ENCODE peak calls at places on chromosomes 13 and 19, in nine cellular contexts. W is HCT116; B is Peyer's patch; P is body of pancreas; I is OCI-LY7; F is small intestine; H is esophagus squamous epithelium; T is hepatocyte; A is CD8-positive, alpha-beta memory T cell. K is an unnamed sample.

GRCh38 chr13:21610687-21611086 is 6.7 kb upstream of the MICU2 start:
- DNase-seq in F (no peak), I (no peak), P (no peak), W (no peak), B (no peak), T (no peak), A (no peak), H (no peak), K (no peak)

GRCh38 chr13:47168086-47168485 is 271.2 kb upstream of the HTR2A start:
- DNase-seq in I (no peak), H (no peak), F (no peak), T (no peak), B (no peak), P (no peak), W (no peak), A (no peak), K (no peak)

GRCh38 chr13:97911311-97912138 is 42.0 kb upstream of the IPO5 start:
- DNase-seq in F (peak; percentile 5), P (peak; percentile 28), W (peak; percentile 21), H (no peak), I (peak; percentile 21), T (peak; percentile 15), A (no peak), B (no peak), K (no peak)

GRCh38 chr19:19626516-19627441 is 1.2 kb downstream of the LPAR2 start:
- DNase-seq in B (no peak), I (no peak), T (no peak), F (no peak), H (no peak), W (no peak), A (no peak), P (no peak), K (no peak)

GRCh38 chr19:50551034-50551712 is 17.1 kb downstream of the LRRC4B start:
- DNase-seq in F (no peak), W (no peak), P (no peak), T (no peak), A (no peak), I (no peak), B (no peak), H (no peak), K (no peak)

GRCh38 chr13:112738606-112739005 is 48.8 kb downstream of the ATP11A start:
- DNase-seq in T (no peak), F (no peak), W (no peak), B (peak; percentile 16), P (no peak), I (no peak), H (no peak), A (no peak), K (no peak)

GRCh38 chr19:42279148-42279901 is 10.3 kb downstream of the CIC start:
- DNase-seq in H (no peak), T (no peak), B (no peak), P (peak; percentile 20), F (no peak), A (no peak), I (no peak), W (no peak), K (no peak)

GRCh38 chr13:43397110-43397509 is 373.7 kb downstream of the DNAJC15 start:
- DNase-seq in F (no peak), A (no peak), H (no peak), T (no peak), B (no peak), I (no peak), W (no peak), P (no peak), K (no peak)

GRCh38 chr19:48870048-48870447 is 1.6 kb upstream of the PLEKHA4 start:
- DNase-seq in T (no peak), P (no peak), B (no peak), F (no peak), W (no peak), A (no peak), H (no peak), I (no peak), K (no peak)

GRCh38 chr19:15318241-15318691 is 14.1 kb downstream of the BRD4 start:
- DNase-seq in P (no peak), B (no peak), T (no peak), W (no peak), I (no peak), A (no peak), H (no peak), F (no peak), K (no peak)
- H3K4me1 ChIP-seq in P (peaks cover 100% of the 10 kb centered on the region), B (peaks cover 11% of the 10 kb centered on the region), T (peaks cover 49% of the 10 kb centered on the region), W (no peaks in the 10 kb centered on the region), I (peaks cover 61% of the 10 kb centered on the region), A (peaks cover 86% of the 10 kb centered on the region), H (peaks cover 89% of the 10 kb centered on the region), F (peaks cover 5% of the 10 kb centered on the region), K (peaks cover 97% of the 10 kb centered on the region)

DNA sequence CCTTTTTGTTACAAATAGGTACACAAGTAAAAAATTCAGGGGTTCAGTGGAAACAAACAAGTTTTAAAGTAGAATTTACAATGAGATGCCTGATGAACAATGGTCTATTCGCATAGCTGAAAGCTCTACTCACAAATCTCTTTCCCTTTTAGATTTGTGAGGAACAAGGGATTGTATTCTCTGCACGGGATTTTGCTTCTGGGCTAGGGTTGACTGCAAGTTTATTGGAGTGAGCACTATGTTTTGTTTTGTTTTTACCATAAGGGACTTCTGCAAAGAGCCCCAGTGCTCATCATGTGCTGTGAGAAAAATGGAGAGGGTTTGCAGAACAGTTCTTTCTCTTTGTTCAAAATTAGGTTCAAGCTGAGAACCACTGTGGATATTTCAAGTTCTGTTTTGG is 160.5 kb downstream of the DLEU7 start:
- DNase-seq in I (no peak), B (no peak), W (no peak), A (no peak), H (no peak), P (no peak), F (no peak), T (no peak), K (no peak)
- H3K9me3 ChIP-seq in I (no peaks in the 10 kb centered on the region), B (no peaks in the 10 kb centered on the region), W (no peaks in the 10 kb centered on the region), A (no peaks in the 10 kb centered on the region), H (no peaks in the 10 kb centered on the region), P (no peaks in the 10 kb centered on the region), F (no peaks in the 10 kb centered on the region), T (no peaks in the 10 kb centered on the region), K (no peaks in the 10 kb centered on the region)

GRCh38 chr13:113804703-113805430 is 45.8 kb downstream of the TMEM255B start:
- DNase-seq in T (no peak), B (peak; percentile 26), A (peak; percentile 37), I (no peak), W (no peak), P (no peak), F (no peak), H (no peak), K (no peak)

GRCh38 chr13:113804017-113804702 is 45.1 kb downstream of the TMEM255B start:
- DNase-seq in B (peak; percentile 37), T (no peak), F (no peak), W (no peak), P (no peak), A (peak; percentile 36), H (no peak), I (no peak), K (no peak)

GRCh38 chr13:113802761-113803160 is 43.7 kb downstream of the TMEM255B start:
- DNase-seq in H (no peak), B (peak; percentile 20), P (no peak), F (no peak), W (no peak), A (peak; percentile 20), T (no peak), I (no peak), K (no peak)

GRCh38 chr13:113802090-113802531 is 43.1 kb downstream of the TMEM255B start:
- DNase-seq in B (peak; percentile 55), H (no peak), F (no peak), A (peak; percentile 34), I (no peak), P (no peak), W (no peak), T (peak; percentile 82), K (no peak)

GRCh38 chr13:113803409-113804016 is 44.5 kb downstream of the TMEM255B start:
- DNase-seq in B (peak; percentile 24), F (no peak), I (no peak), P (no peak), H (no peak), W (no peak), T (no peak), A (peak; percentile 28), K (no peak)
- H3K27ac ChIP-seq in B (no peak overlapping the region), F (no peak overlapping the region), I (no peak overlapping the region), P (no peak overlapping the region), H (no peak overlapping the region), W (no peak overlapping the region), T (no peak overlapping the region), A (no peak overlapping the region), K (no peak overlapping the region)

DNA sequence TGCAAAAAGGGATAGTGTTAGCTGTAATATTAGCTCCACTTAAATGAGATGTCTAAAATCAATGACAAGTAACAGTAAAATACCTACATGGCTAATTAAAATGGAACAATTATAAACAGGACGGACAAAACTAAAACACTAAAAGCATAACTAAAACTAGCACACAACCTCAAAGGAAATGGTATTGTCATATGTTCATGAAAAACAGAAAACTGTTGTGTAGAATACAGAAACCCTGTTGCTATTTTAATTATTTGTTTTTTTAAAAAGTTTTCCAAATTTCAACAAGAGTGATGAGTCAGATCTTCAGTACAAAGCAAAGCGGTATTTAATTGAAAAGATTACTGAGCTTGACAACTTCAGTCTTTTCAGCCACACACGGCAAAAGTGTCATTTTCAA is 4.2 kb downstream of the RCBTB2 start:
- DNase-seq in T (no peak), B (no peak), P (no peak), H (no peak), F (no peak), I (no peak), A (no peak), W (no peak), K (no peak)
- H3K4me1 ChIP-seq in T (peaks cover 6% of the 10 kb centered on the region), B (no peaks in the 10 kb centered on the region), P (peaks cover 10% of the 10 kb centered on the region), H (peaks cover 20% of the 10 kb centered on the region), F (no peaks in the 10 kb centered on the region), I (peaks cover 68% of the 10 kb centered on the region), A (peaks cover 28% of the 10 kb centered on the region), W (peaks cover 5% of the 10 kb centered on the region), K (peaks cover 25% of the 10 kb centered on the region)

DNA sequence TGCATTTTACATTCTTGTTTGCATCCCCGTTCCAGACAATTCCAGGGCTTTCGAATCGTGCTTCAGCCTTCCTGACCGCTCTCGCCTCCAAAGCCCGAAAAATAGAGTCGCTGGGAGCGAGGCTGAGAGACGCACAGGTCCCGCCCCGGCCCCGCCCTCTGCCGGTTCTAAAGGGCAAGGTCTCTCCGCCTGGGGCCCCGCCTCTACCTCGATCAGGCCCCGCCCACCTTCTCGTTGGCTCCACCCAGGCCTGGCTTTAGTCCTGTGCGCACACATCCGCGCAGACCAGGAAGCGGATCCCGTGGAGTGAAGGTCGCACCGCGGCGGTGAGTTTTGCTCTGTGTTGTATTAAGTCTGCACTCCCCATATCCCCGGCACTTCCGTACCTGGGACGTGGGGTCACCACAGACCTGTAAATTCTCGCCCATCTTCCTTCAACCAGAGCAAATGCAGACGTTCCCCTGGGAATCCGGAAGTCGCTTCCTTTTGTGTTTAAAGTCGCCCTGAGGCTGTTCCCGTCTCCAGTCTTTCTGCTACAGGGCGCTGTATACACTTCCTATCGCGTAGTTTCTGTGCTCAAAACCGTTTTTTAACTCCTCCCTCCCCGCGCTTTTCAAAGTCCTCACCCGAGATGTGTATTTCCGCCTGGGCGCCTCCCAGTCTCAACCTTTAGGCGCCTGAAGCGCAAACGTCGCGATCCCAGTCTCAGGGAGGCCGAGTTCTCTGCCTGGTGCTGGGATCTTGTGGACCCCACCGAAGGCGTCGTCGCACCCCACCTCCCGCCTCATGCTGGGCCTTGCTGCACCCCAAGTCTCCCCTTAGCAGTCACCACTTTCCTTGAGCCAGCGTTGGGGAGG is at the start of gene ZNF701:
- DNase-seq in W (peak; percentile 69), B (peak; percentile 97), F (peak; percentile 93), I (peak; percentile 92), A (peak; percentile 96), P (peak; percentile 95), T (peak; percentile 97), H (peak; percentile 69), K (peak; percentile 82)
- H3K9me3 ChIP-seq in W (no peaks in the 10 kb centered on the region), B (no peaks in the 10 kb centered on the region), F (peaks cover 3% of the 10 kb centered on the region), I (no peaks in the 10 kb centered on the region), A (peaks cover 12% of the 10 kb centered on the region), P (no peaks in the 10 kb centered on the region), T (no peaks in the 10 kb centered on the region), H (peaks cover 74% of the 10 kb centered on the region), K (peaks cover 3% of the 10 kb centered on the region)